ENCODE peak calls at places on chromosomes 3 and 15, in four cellular contexts. T is NCI-H460, H is M059J, C is T-helper 1 cell. Q is an unnamed sample.
A peak's percentile ranks its signal among the peaks of the same experiment; 100 is the strongest.

GRCh38 chr3:53865732-53866499 is 16.0 kb downstream of the ACTR8 start:
- DNase-seq in T (no peak), H (no peak), C (no peak), Q (no peak)

GRCh38 chr3:86418861-86419260 is 572.1 kb downstream of the VGLL3 start:
- DNase-seq in C (no peak), T (no peak), H (no peak), Q (no peak)

GRCh38 chr3:195916991-195917390 is 8.6 kb upstream of the TNK2 start:
- DNase-seq in C (no peak), H (no peak), T (no peak), Q (no peak)

GRCh38 chr15:38253448-38253847 is 812 bp downstream of the SPRED1 start:
- DNase-seq in T (peak; percentile 21), H (peak; percentile 85), C (no peak), Q (peak; percentile 81)

GRCh38 chr3:3038201-3038991 is 71.8 kb downstream of the IL5RA start:
- DNase-seq in H (peak; percentile 1), T (no peak), C (no peak), Q (peak; percentile 50)

GRCh38 chr3:67093315-67093714 is 95.2 kb downstream of the KBTBD8 start:
- DNase-seq in T (no peak), C (no peak), H (no peak), Q (no peak)

GRCh38 chr15:82679626-82680199 is 30.0 kb downstream of the AP3B2 start:
- DNase-seq in T (no peak), H (no peak), C (no peak), Q (no peak)

GRCh38 chr3:59563966-59564365 is 514.1 kb upstream of the CFAP20DC start:
- DNase-seq in C (no peak), H (peak; percentile 85), T (no peak), Q (peak; percentile 90)

GRCh38 chr3:50572158-50572557 is 2.8 kb downstream of the HEMK1 start:
- DNase-seq in C (peak; percentile 57), T (peak; percentile 46), H (peak; percentile 54), Q (peak; percentile 80)

GRCh38 chr15:37582852-37583251 is 351.6 kb upstream of the TMCO5A start:
- DNase-seq in C (no peak), H (no peak), T (no peak), Q (no peak)

GRCh38 chr3:194322701-194323174 is 28.4 kb downstream of the CPN2 start:
- DNase-seq in H (peak; percentile 97), C (no peak), T (peak; percentile 68), Q (peak; percentile 74)

GRCh38 chr15:101406796-101407195 is 82.7 kb downstream of the PCSK6 start:
- DNase-seq in C (no peak), H (no peak), T (no peak), Q (no peak)

GRCh38 chr3:64238971-64239667 is 13.9 kb upstream of the PRICKLE2 start:
- DNase-seq in H (peak; percentile 92), T (no peak), C (no peak), Q (peak; percentile 98)